ENCODE peak calls at places on chromosomes 11 and 22, in four cellular contexts. H is cardiac fibroblast, R is A549, Q is epithelial cell of proximal tubule. I is an unnamed sample.

GRCh38 chr11:125750629-125751028 is 4.5 kb downstream of the PATE1 start:
- DNase-seq in H (no peak), R (no peak), Q (no peak), I (no peak)

GRCh38 chr11:10375280-10376048 is 70.6 kb downstream of the ADM start:
- DNase-seq in H (peak), R (no peak), Q (no peak), I (no peak)

GRCh38 chr11:111301004-111301839 is 2.9 kb downstream of the POU2AF3 start:
- DNase-seq in H (no peak), R (no peak), Q (no peak), I (no peak)

GRCh38 chr11:120037111-120037510 is 100.8 kb downstream of the TRIM29 start:
- DNase-seq in H (no peak), R (no peak), Q (no peak), I (no peak)

GRCh38 chr11:2524446-2525165 is 79.8 kb downstream of the KCNQ1 start:
- DNase-seq in H (no peak), R (no peak), Q (no peak), I (peak)

GRCh38 chr11:7643323-7643722 is 30.0 kb downstream of the CYB5R2 start:
- DNase-seq in H (no peak), R (no peak), Q (no peak), I (no peak)

GRCh38 chr22:40524392-40525249 is 111.9 kb downstream of the MRTFA start:
- DNase-seq in H (peak), R (peak), Q (no peak), I (no peak)

GRCh38 chr22:22720724-22721261 is 76.4 kb downstream of the GGTLC2 start:
- DNase-seq in H (peak), R (no peak), Q (no peak), I (peak)

GRCh38 chr22:19105867-19106802 is 16.1 kb downstream of the DGCR2 start:
- DNase-seq in H (no peak), R (no peak), Q (no peak), I (peak)

GRCh38 chr11:30488304-30488998 is 97.7 kb downstream of the MPPED2 start:
- DNase-seq in H (peak), R (peak), Q (no peak), I (no peak)

GRCh38 chr11:15690326-15690725 is 575.6 kb downstream of the INSC start:
- DNase-seq in H (no peak), R (no peak), Q (no peak), I (no peak)

GRCh38 chr11:26587073-26587472 is 15.0 kb upstream of the MUC15 start:
- DNase-seq in H (no peak), R (no peak), Q (no peak), I (no peak)

GRCh38 chr22:29302681-29303465 is 3.6 kb upstream of the GAS2L1 start:
- DNase-seq in H (no peak), R (no peak), Q (no peak), I (no peak)

GRCh38 chr11:115191761-115192160 is 312.5 kb downstream of the CADM1 start:
- DNase-seq in H (no peak), R (no peak), Q (no peak), I (no peak)

GRCh38 chr22:20025401-20026203 is 4.7 kb downstream of the TANGO2 start:
- DNase-seq in H (no peak), R (no peak), Q (no peak), I (no peak)

GRCh38 chr11:79417069-79417920 is 23.5 kb downstream of the TENM4 start:
- DNase-seq in H (no peak), R (no peak), Q (no peak), I (no peak)

GRCh38 chr11:44829838-44830237 is 103.1 kb downstream of the TSPAN18 start:
- DNase-seq in H (no peak), R (no peak), Q (no peak), I (no peak)

GRCh38 chr11:86119062-86119461 is 50.2 kb upstream of the PICALM start:
- DNase-seq in H (no peak), R (no peak), Q (peak), I (no peak)

GRCh38 chr22:49568751-49569285 is 258.9 kb downstream of the BRD1 start:
- DNase-seq in H (no peak), R (no peak), Q (no peak), I (peak)

GRCh38 chr22:29377979-29378378 is 10.4 kb downstream of the AP1B1 start:
- DNase-seq in H (no peak), R (no peak), Q (no peak), I (no peak)

GRCh38 chr22:46931414-46931813 is 169.0 kb downstream of the TBC1D22A start:
- DNase-seq in H (peak), R (peak), Q (no peak), I (no peak)

GRCh38 chr11:93025558-93026255 is 56.3 kb downstream of the MTNR1B start:
- DNase-seq in H (no peak), R (no peak), Q (no peak), I (no peak)

GRCh38 chr11:68954970-68955958 is 25.5 kb downstream of the MRGPRD start:
- DNase-seq in H (peak), R (peak), Q (no peak), I (no peak)

GRCh38 chr22:40637181-40638150 is 947 bp upstream of the MRTFA start:
- DNase-seq in H (no peak), R (no peak), Q (no peak), I (no peak)

GRCh38 chr22:46678785-46679700 is 58.9 kb downstream of the GRAMD4 start:
- DNase-seq in H (peak), R (no peak), Q (no peak), I (no peak)

GRCh38 chr11:114281388-114281956 is 14.7 kb upstream of the NNMT start:
- DNase-seq in H (no peak), R (no peak), Q (no peak), I (no peak)

GRCh38 chr11:100830978-100831732 is 144.1 kb downstream of the ARHGAP42 start:
- DNase-seq in H (peak), R (peak), Q (no peak), I (no peak)

GRCh38 chr11:100830295-100830694 is 143.2 kb downstream of the ARHGAP42 start:
- DNase-seq in H (no peak), R (no peak), Q (peak), I (no peak)

GRCh38 chr11:100825610-100826009 is 138.5 kb downstream of the ARHGAP42 start:
- DNase-seq in H (no peak), R (no peak), Q (no peak), I (no peak)

GRCh38 chr11:100831929-100832480 is 144.9 kb downstream of the ARHGAP42 start:
- DNase-seq in H (no peak), R (no peak), Q (no peak), I (no peak)

DNA sequence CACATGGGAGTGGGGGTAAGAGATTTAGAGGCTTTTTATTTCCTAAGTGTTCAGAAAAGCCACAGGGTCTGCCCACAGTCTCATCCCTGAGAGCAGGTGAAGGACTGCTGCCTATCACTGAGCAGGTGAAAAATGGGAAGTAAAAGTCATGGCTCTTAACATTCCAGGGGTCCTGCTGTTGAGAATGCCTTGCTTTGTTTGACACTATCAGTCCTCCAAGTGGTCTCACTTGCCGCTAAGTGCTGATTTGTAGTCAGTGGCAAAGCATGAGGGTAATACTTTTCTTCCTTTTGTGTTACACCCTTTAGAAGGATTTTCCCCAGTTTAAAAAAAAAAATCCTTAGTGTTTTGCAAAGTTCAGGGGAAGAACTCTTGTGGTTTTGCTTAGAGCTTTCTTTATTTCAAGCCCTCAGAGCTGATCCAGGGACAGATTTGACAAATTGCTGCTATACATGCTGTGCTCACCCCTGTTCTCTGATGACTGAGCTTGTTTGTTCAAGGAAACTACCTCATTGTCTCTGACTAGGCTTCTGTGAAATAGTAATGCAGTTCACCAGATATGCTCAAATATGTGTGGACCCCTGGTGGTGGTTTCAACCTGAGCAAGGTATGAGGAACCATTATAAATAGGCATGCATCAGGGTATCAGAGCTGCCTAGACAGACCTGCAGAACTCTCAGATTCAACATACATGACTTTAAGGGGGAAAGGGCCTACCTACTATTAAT is 141.0 kb downstream of the ARHGAP42 start:
- DNase-seq in H (peak), R (peak), Q (no peak), I (no peak)
- TF ChIP-seq CTCF in H (peak), R (peak), Q (peak), I (no peak)

DNA sequence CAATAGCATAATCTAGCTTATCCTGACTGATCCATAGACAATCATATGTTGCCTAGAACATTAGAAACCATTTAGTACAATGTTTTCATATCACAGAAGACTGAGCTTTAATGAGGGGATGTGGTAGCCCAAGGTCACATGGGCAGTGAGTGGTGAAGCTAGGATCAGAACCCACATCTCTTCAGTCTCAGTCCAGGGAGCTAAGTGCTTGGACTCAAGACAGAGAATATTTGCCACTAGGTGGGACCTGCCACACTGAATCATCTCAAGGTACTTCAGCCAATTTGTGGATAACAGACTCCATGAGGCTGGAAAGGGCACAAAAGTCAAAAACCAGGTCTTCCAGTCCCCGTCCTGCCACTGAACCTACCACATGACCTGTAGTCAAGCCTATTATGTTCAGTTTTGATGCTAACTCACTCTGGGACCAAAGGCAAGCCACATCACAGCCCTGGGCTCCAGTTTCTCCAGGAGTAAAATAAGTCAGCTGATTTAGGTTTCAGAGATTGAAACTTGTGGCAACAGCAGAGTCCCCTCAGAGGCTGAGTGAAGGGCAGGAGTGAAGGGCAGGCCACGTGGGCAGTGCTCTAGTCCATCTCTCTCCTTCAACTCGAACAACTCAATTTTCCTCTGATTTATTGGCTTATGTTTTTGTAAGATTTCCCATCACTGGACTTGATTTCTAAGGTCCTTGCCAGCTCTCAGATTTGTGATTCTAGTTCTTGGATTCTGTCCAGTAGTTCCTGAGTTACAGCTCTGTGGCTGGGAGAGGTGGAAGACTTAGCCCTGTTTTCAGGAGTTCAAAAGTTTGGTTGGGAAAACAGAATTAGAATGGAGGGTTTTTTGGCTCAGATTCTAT is 84.6 kb upstream of the PHOX2A start:
- DNase-seq in H (no peak), R (peak), Q (no peak), I (no peak)
- TF ChIP-seq CTCF in H (no peak), R (no peak), Q (peak), I (no peak)

GRCh38 chr22:27809226-27809625 is 7.7 kb upstream of the MN1 start:
- DNase-seq in H (no peak), R (no peak), Q (no peak), I (no peak)
- TF ChIP-seq CTCF in H (no peak), R (no peak), Q (no peak), I (no peak)

GRCh38 chr22:24968066-24968561 is 15.6 kb downstream of the KIAA1671 start:
- DNase-seq in H (peak), R (no peak), Q (no peak), I (no peak)
- TF ChIP-seq CTCF in H (no peak), R (no peak), Q (no peak), I (no peak)

DNA sequence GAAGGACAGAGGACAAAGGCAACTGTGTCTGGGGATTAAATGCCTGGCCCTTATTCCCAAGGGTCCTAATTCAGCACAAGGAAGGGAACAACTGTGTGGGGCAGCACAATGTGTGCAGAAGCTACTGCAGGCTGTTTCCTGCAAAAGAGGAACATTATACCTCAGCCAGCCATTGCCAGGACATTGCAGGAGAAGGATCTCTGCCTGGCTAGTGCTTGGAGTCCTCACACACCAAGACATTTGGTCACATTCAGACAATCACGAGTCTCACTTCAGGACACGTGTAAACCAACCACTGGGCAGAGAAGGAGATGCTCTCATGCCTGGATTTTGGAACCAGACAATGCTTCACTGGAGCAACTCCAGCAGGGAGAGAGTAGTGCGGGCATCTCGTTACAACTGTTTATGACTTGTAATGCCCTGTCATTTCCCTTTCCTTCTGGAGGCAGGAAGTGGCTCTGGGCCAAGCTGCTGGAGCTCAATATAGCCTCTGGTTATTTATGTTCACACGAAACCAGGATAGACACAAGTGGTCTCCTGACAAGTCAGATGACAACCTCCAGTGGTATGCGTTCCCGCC is 23.9 kb upstream of the ZC3H12C start:
- DNase-seq in H (peak), R (no peak), Q (no peak), I (no peak)
- TF ChIP-seq CTCF in H (no peak), R (no peak), Q (no peak), I (no peak)

GRCh38 chr22:37823134-37823985 is at the start of gene GALR3:
- DNase-seq in H (no peak), R (no peak), Q (no peak), I (no peak)

GRCh38 chr22:37827056-37827455 is 3.9 kb downstream of the GALR3 start:
- DNase-seq in H (no peak), R (no peak), Q (no peak), I (no peak)

GRCh38 chr22:37820350-37820749 is 2.8 kb upstream of the GALR3 start:
- DNase-seq in H (no peak), R (no peak), Q (no peak), I (no peak)

GRCh38 chr22:37822079-37822833 is 926 bp upstream of the GALR3 start:
- DNase-seq in H (no peak), R (no peak), Q (no peak), I (no peak)

DNA sequence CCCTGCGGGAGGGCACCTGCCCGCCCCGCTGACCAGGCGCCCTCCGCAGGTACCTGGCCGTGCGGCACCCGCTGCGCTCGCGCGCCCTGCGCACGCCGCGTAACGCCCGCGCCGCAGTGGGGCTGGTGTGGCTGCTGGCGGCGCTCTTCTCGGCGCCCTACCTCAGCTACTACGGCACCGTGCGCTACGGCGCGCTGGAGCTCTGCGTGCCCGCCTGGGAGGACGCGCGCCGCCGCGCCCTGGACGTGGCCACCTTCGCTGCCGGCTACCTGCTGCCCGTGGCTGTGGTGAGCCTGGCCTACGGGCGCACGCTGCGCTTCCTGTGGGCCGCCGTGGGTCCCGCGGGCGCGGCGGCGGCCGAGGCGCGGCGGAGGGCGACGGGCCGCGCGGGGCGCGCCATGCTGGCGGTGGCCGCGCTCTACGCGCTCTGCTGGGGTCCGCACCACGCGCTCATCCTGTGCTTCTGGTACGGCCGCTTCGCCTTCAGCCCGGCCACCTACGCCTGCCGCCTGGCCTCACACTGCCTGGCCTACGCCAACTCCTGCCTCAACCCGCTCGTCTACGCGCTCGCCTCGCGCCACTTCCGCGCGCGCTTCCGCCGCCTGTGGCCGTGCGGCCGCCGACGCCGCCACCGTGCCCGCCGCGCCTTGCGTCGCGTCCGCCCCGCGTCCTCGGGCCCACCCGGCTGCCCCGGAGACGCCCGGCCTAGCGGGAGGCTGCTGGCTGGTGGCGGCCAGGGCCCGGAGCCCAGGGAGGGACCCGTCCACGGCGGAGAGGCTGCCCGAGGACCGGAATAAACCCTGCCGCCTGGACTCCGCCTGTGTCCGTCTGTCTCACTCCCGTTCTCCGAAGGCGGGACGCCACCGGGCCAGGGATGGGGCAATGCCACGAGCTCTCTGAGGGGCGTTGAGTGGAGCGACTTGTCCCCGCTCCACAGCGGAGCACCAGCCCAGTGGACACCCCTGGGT is 1.8 kb downstream of the GALR3 start:
- DNase-seq in H (no peak), R (no peak), Q (no peak), I (no peak)
- TF ChIP-seq CTCF in H (no peak), R (no peak), Q (no peak), I (no peak)

DNA sequence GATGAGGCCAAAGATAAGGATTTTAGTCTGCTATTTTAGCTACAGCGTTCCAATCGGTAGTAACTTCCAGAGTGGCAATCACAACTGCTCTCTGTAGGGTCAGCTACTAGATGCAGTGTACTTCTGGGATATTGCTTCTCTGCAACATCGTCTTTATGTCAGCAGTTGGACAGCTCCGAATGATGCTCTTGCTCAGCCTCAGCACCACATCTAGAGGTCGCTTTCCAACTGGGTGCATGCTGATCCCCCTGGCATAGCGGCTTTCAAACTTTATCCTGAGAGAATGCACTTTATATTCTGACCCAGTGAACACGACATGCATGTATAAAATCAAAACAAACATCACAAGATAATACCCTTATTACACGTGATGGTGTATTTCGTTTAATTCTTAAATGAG is 219.6 kb downstream of the C11orf87 start:
- DNase-seq in H (peak), R (peak), Q (no peak), I (no peak)
- TF ChIP-seq CTCF in H (peak), R (peak), Q (no peak), I (no peak)

GRCh38 chr22:37046589-37046988 is 5.0 kb upstream of the KCTD17 start:
- DNase-seq in H (no peak), R (no peak), Q (no peak), I (no peak)

GRCh38 chr22:37050913-37051628 is 471 bp upstream of the KCTD17 start:
- DNase-seq in H (no peak), R (no peak), Q (no peak), I (no peak)

GRCh38 chr22:37048133-37048532 is 3.4 kb upstream of the KCTD17 start:
- DNase-seq in H (no peak), R (no peak), Q (no peak), I (no peak)

GRCh38 chr22:37051629-37052385 is at the start of gene KCTD17:
- DNase-seq in H (peak), R (peak), Q (no peak), I (peak)

DNA sequence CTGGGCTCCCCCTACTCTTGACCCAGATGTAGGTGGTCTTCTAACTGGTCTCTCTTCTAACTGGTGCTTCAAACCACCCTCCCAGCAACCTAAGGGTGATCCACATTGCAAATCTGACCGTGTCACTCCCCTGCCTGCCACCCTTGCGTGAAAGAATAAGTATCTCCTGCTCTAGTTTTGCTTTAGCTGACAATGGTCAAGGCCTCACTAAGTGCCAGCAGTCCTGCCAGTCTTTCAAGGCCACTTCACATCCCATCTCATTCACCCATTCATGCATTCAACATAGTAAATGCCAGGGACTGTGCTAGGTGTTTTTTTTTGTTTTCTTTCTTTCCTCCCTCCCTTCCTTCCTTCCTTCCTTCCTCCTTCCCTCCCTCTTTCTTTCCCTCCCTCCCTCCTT is 2.3 kb upstream of the KCTD17 start:
- DNase-seq in H (no peak), R (no peak), Q (no peak), I (no peak)
- TF ChIP-seq CTCF in H (no peak), R (no peak), Q (no peak), I (no peak)